ENCODE peak calls at places on chromosomes 7 and 10, in four cellular contexts. I, D, Y and V are unnamed samples.

GRCh38 chr10:23343591-23344225 is 889 bp downstream of the C10orf67 start:
- DNase-seq in I (no peak), D (peak; percentile 41), Y (peak; percentile 81), V (no peak)

GRCh38 chr10:86251426-86251825 is 115.2 kb downstream of the GRID1 start:
- DNase-seq in I (no peak), D (no peak), Y (no peak), V (no peak)

GRCh38 chr7:51121945-51122425 is 194.6 kb downstream of the COBL start:
- DNase-seq in I (no peak), D (no peak), Y (no peak), V (no peak)

GRCh38 chr7:41627921-41628320 is 75.0 kb downstream of the INHBA start:
- DNase-seq in I (no peak), D (no peak), Y (no peak), V (no peak)

GRCh38 chr7:70711441-70711840 is 420.5 kb upstream of the GALNT17 start:
- DNase-seq in I (no peak), D (no peak), Y (no peak), V (no peak)

GRCh38 chr7:23333671-23334246 is 34.6 kb downstream of the MALSU1 start:
- DNase-seq in I (no peak), D (no peak), Y (peak; percentile 93), V (no peak)

GRCh38 chr7:38232475-38233366 is 40.7 kb downstream of the TARP start:
- DNase-seq in I (peak; percentile 11), D (peak; percentile 58), Y (no peak), V (peak; percentile 5)

GRCh38 chr10:63267414-63268138 is 134.4 kb downstream of the NRBF2 start:
- DNase-seq in I (no peak), D (no peak), Y (peak; percentile 91), V (peak; percentile 26)

GRCh38 chr7:102101111-102101551 is 185.5 kb upstream of the SH2B2 start:
- DNase-seq in I (no peak), D (no peak), Y (no peak), V (no peak)

GRCh38 chr10:33487014-33487776 is 152.7 kb upstream of the NRP1 start:
- DNase-seq in I (no peak), D (no peak), Y (peak; percentile 19), V (no peak)

GRCh38 chr7:80934286-80934685 is 15.4 kb upstream of the SEMA3C start:
- DNase-seq in I (no peak), D (no peak), Y (peak; percentile 28), V (no peak)

GRCh38 chr7:6160191-6160623 is 112.2 kb downstream of the CYTH3 start:
- DNase-seq in I (no peak), D (no peak), Y (peak; percentile 74), V (no peak)

GRCh38 chr7:157622000-157622399 is 285.2 kb downstream of the DNAJB6 start:
- DNase-seq in I (no peak), D (no peak), Y (no peak), V (no peak)

GRCh38 chr7:38195804-38196595 is 18.0 kb downstream of the STARD3NL start:
- DNase-seq in I (no peak), D (no peak), Y (peak; percentile 52), V (no peak)

GRCh38 chr10:29757551-29758297 is 123.0 kb upstream of the SVIL start:
- DNase-seq in I (no peak), D (no peak), Y (peak; percentile 17), V (no peak)

GRCh38 chr10:33880291-33880690 is 545.8 kb upstream of the NRP1 start:
- DNase-seq in I (no peak), D (no peak), Y (no peak), V (no peak)

GRCh38 chr10:63628526-63629362 is 107.5 kb downstream of the REEP3 start:
- DNase-seq in I (peak; percentile 18), D (no peak), Y (peak; percentile 52), V (peak; percentile 55)

GRCh38 chr10:74825371-74826141 is 844 bp upstream of the KAT6B start:
- DNase-seq in I (no peak), D (peak; percentile 45), Y (no peak), V (peak; percentile 51)

GRCh38 chr7:8176370-8177081 is 85.4 kb downstream of the ICA1 start:
- DNase-seq in I (no peak), D (peak; percentile 15), Y (no peak), V (peak; percentile 64)

GRCh38 chr10:34626158-34626557 is 188.9 kb downstream of the PARD3 start:
- DNase-seq in I (no peak), D (no peak), Y (peak; percentile 10), V (no peak)

GRCh38 chr7:102125127-102125561 is 161.5 kb upstream of the SH2B2 start:
- DNase-seq in I (no peak), D (no peak), Y (peak; percentile 90), V (no peak)

GRCh38 chr10:62045765-62046521 is 144.4 kb downstream of the ARID5B start:
- DNase-seq in I (no peak), D (no peak), Y (peak; percentile 95), V (peak; percentile 27)

GRCh38 chr7:106057962-106058901 is 53.9 kb downstream of the SYPL1 start:
- DNase-seq in I (peak; percentile 62), D (no peak), Y (no peak), V (peak; percentile 96)